ENCODE peak calls at places on chromosomes 16 and 17, in four cellular contexts. M is K562, N is GM12878, H is HepG2. I is an unnamed sample.

GRCh38 chr17:70426752-70427151 is 257.4 kb downstream of the KCNJ2 start:
- DNase-seq in N (no peak), M (no peak), H (no peak), I (no peak)

GRCh38 chr17:36665417-36665816 is 64.0 kb downstream of the MRM1 start:
- DNase-seq in N (no peak), H (no peak), M (no peak), I (no peak)

GRCh38 chr16:80968386-80969113 is 38.1 kb downstream of the CMC2 start:
- DNase-seq in N (no peak), H (no peak), M (no peak), I (no peak)

GRCh38 chr16:81522141-81522701 is 77.6 kb downstream of the CMIP start:
- DNase-seq in N (no peak), M (peak; percentile 27), H (no peak), I (peak; percentile 44)

GRCh38 chr17:17401271-17401781 is 75.5 kb upstream of the MED9 start:
- DNase-seq in M (peak; percentile 49), H (peak; percentile 56), N (no peak), I (peak; percentile 46)

GRCh38 chr17:76411247-76411646 is 26.8 kb downstream of the SPHK1 start:
- DNase-seq in M (no peak), H (no peak), N (no peak), I (no peak)

GRCh38 chr17:75361996-75362395 is 43.5 kb downstream of the GRB2 start:
- DNase-seq in N (no peak), H (no peak), M (no peak), I (no peak)

GRCh38 chr16:73163238-73163795 is 115.4 kb upstream of the ZFHX3 start:
- DNase-seq in H (peak; percentile 67), M (no peak), N (no peak), I (no peak)

GRCh38 chr16:20906225-20906870 is 5.8 kb downstream of the LYRM1 start:
- DNase-seq in N (no peak), M (no peak), H (no peak), I (no peak)

GRCh38 chr17:40247926-40248495 is 28.9 kb downstream of the WIPF2 start:
- DNase-seq in N (no peak), M (no peak), H (no peak), I (no peak)
- TF ChIP-seq TARDBP in N (no peak), M (no peak), H (no peak), I (no peak)

DNA sequence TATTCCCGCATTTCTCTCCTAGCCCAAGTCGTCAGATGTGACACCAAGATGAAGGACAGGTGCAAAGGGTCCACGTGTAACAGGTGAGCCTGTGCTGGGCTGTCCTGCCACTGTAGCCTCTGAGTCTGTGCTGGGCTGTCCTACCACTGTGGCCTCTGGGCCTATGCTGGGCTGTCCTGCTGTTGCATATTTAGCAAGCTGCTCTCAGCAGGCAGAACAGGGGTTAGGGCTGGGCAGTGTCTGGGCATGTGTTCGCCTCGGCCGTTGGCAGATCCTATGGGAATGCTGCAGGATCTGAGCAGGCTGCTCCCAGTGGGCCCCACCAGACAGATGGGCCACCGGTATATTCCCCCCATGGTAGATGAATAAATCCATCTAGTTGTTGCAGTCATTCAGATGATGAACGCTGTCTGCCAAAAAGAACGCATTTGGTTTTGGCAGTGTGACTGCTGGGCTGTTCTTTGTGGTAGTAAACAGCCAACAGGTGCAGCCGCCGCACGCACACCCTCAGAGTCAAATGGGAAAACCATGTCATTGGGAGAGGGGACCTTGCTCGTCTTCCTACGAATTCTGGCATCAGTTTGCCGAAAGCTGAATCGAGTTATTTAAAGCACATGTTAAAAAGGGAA is 49.2 kb downstream of the CRISPLD2 start:
- DNase-seq in N (no peak), H (no peak), M (no peak), I (no peak)
- TF ChIP-seq TARDBP in N (no peak), H (no peak), M (no peak), I (no peak)

GRCh38 chr16:51113254-51114125 is 37.6 kb downstream of the SALL1 start:
- DNase-seq in N (no peak), H (no peak), M (no peak), I (no peak)
- TF ChIP-seq TARDBP in N (no peak), H (no peak), M (no peak), I (no peak)

GRCh38 chr16:660459-661183 is 7.3 kb upstream of the RHOT2 start:
- DNase-seq in H (no peak), M (peak; percentile 95), N (peak; percentile 37), I (peak; percentile 95)
- TF ChIP-seq TARDBP in H (no peak), M (no peak), N (no peak), I (no peak)

GRCh38 chr16:49467540-49468372 is 94.2 kb downstream of the C16orf78 start:
- DNase-seq in N (no peak), M (no peak), H (no peak), I (no peak)

GRCh38 chr16:49469930-49470451 is 96.4 kb downstream of the C16orf78 start:
- DNase-seq in M (no peak), H (no peak), N (no peak), I (no peak)

GRCh38 chr16:49470550-49470949 is 96.9 kb downstream of the C16orf78 start:
- DNase-seq in H (no peak), M (no peak), N (no peak), I (no peak)

GRCh38 chr16:49469323-49469670 is 95.7 kb downstream of the C16orf78 start:
- DNase-seq in H (no peak), M (no peak), N (no peak), I (no peak)

GRCh38 chr16:49468611-49469322 is 95.2 kb downstream of the C16orf78 start:
- DNase-seq in M (no peak), N (no peak), H (no peak), I (no peak)
- TF ChIP-seq TARDBP in M (no peak), N (no peak), H (no peak), I (no peak)

GRCh38 chr16:67022531-67023214 is 6.3 kb upstream of the CBFB start:
- DNase-seq in H (no peak), N (no peak), M (no peak), I (no peak)

GRCh38 chr16:67025151-67025550 is 3.8 kb upstream of the CBFB start:
- DNase-seq in M (no peak), N (no peak), H (peak; percentile 65), I (no peak)

GRCh38 chr16:67023689-67024088 is 5.3 kb upstream of the CBFB start:
- DNase-seq in H (no peak), M (no peak), N (no peak), I (no peak)

GRCh38 chr16:67026570-67026969 is 2.4 kb upstream of the CBFB start:
- DNase-seq in H (no peak), M (no peak), N (no peak), I (no peak)

DNA sequence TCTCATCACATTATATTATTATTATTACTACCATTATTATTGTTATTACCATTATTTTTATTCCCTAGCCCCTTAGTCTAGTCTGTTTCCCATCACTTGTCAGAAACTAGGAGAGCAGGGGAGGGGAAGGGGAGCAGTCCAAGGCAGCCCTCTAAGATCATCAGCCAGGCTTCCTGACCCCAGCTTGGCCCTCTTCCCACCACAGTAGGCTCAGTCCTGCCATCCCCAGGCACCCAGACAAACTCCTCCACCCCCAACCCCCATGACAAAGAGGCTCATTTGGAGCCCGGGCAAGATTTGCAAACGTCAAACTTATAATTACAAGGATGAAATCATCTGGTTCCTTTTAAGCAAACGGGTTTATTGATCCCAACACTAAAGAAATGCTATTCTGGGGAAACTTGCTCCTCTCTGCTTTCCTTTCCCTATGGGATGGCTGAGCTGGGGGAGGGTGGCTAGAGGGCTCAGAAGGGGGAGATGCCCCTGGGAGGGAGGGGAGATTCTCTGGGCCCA is 4.5 kb upstream of the CBFB start:
- DNase-seq in N (no peak), M (no peak), H (no peak), I (no peak)
- TF ChIP-seq TARDBP in N (no peak), M (no peak), H (no peak), I (no peak)

I was measured in HEK293T.